ENCODE peak calls at places on chromosomes 1 and 21, in five cellular contexts. One of them, this sample, is unnamed.
A peak's percentile ranks its signal among the peaks of the same experiment; 100 is the strongest.

GRCh38 chr1:62318756-62319544 is at the start of gene KANK4:
- DNase-seq in mammary epithelial cell: no peak
- DNase-seq in CD4-positive, alpha-beta T cell: no peak
- DNase-seq in CD4-positive, alpha-beta memory T cell: no peak
- DNase-seq in uterus: no peak
- DNase-seq in this sample: no peak

GRCh38 chr1:113388621-113389355 is 1.5 kb upstream of the MAGI3 start:
- DNase-seq in mammary epithelial cell: peak; percentile 56
- DNase-seq in uterus: no peak
- DNase-seq in CD4-positive, alpha-beta T cell: no peak
- DNase-seq in CD4-positive, alpha-beta memory T cell: no peak
- DNase-seq in this sample: no peak

GRCh38 chr1:208083016-208083714 is 161.0 kb downstream of the PLXNA2 start:
- DNase-seq in CD4-positive, alpha-beta memory T cell: no peak
- DNase-seq in CD4-positive, alpha-beta T cell: no peak
- DNase-seq in mammary epithelial cell: no peak
- DNase-seq in uterus: no peak
- DNase-seq in this sample: no peak

GRCh38 chr1:206792939-206793607 is 20.8 kb upstream of the IL10 start:
- DNase-seq in uterus: no peak
- DNase-seq in mammary epithelial cell: no peak
- DNase-seq in CD4-positive, alpha-beta memory T cell: no peak
- DNase-seq in CD4-positive, alpha-beta T cell: no peak
- DNase-seq in this sample: no peak

GRCh38 chr1:77465139-77465538 is 183.3 kb downstream of the AK5 start:
- DNase-seq in CD4-positive, alpha-beta T cell: no peak
- DNase-seq in CD4-positive, alpha-beta memory T cell: no peak
- DNase-seq in uterus: no peak
- DNase-seq in mammary epithelial cell: no peak
- DNase-seq in this sample: no peak

GRCh38 chr1:96559707-96560588 is 161.6 kb upstream of the PTBP2 start:
- DNase-seq in CD4-positive, alpha-beta T cell: no peak
- DNase-seq in uterus: peak; percentile 51
- DNase-seq in mammary epithelial cell: peak; percentile 99
- DNase-seq in CD4-positive, alpha-beta memory T cell: no peak
- DNase-seq in this sample: no peak

GRCh38 chr1:217026506-217026905 is 303.3 kb upstream of the ESRRG start:
- DNase-seq in CD4-positive, alpha-beta T cell: no peak
- DNase-seq in mammary epithelial cell: peak; percentile 9
- DNase-seq in CD4-positive, alpha-beta memory T cell: no peak
- DNase-seq in uterus: no peak
- DNase-seq in this sample: no peak

GRCh38 chr1:92822907-92823306 is 8.9 kb upstream of the RPL5 start:
- DNase-seq in uterus: no peak
- DNase-seq in mammary epithelial cell: no peak
- DNase-seq in CD4-positive, alpha-beta memory T cell: no peak
- DNase-seq in CD4-positive, alpha-beta T cell: no peak
- DNase-seq in this sample: no peak

GRCh38 chr1:17903386-17903785 is 148.3 kb downstream of the ACTL8 start:
- DNase-seq in mammary epithelial cell: no peak
- DNase-seq in CD4-positive, alpha-beta T cell: no peak
- DNase-seq in CD4-positive, alpha-beta memory T cell: no peak
- DNase-seq in uterus: no peak
- DNase-seq in this sample: no peak

GRCh38 chr21:42093991-42094417 is 22.9 kb downstream of the UMODL1 start:
- DNase-seq in CD4-positive, alpha-beta T cell: no peak
- DNase-seq in CD4-positive, alpha-beta memory T cell: no peak
- DNase-seq in uterus: peak; percentile 29
- DNase-seq in mammary epithelial cell: peak; percentile 90
- DNase-seq in this sample: no peak

GRCh38 chr1:74193908-74194307 is 4.1 kb downstream of the LRRIQ3 start:
- DNase-seq in uterus: no peak
- DNase-seq in CD4-positive, alpha-beta memory T cell: no peak
- DNase-seq in CD4-positive, alpha-beta T cell: no peak
- DNase-seq in mammary epithelial cell: peak; percentile 11
- DNase-seq in this sample: no peak

GRCh38 chr1:147215540-147215916 is 9.6 kb downstream of the FMO5 start:
- DNase-seq in mammary epithelial cell: no peak
- DNase-seq in CD4-positive, alpha-beta T cell: no peak
- DNase-seq in uterus: no peak
- DNase-seq in CD4-positive, alpha-beta memory T cell: no peak
- DNase-seq in this sample: no peak

GRCh38 chr21:43937898-43938309 is 72.9 kb downstream of the AGPAT3 start:
- DNase-seq in CD4-positive, alpha-beta memory T cell: no peak
- DNase-seq in uterus: no peak
- DNase-seq in CD4-positive, alpha-beta T cell: no peak
- DNase-seq in mammary epithelial cell: no peak
- DNase-seq in this sample: no peak

GRCh38 chr1:86972262-86972661 is 57.8 kb downstream of the HS2ST1 start:
- DNase-seq in CD4-positive, alpha-beta memory T cell: no peak
- DNase-seq in mammary epithelial cell: peak; percentile 33
- DNase-seq in uterus: no peak
- DNase-seq in CD4-positive, alpha-beta T cell: no peak
- DNase-seq in this sample: no peak

GRCh38 chr1:87972818-87973217 is 644.1 kb downstream of the LMO4 start:
- DNase-seq in CD4-positive, alpha-beta memory T cell: no peak
- DNase-seq in uterus: no peak
- DNase-seq in mammary epithelial cell: no peak
- DNase-seq in CD4-positive, alpha-beta T cell: no peak
- DNase-seq in this sample: no peak

GRCh38 chr1:205205055-205205454 is 6.4 kb downstream of the DSTYK start:
- DNase-seq in CD4-positive, alpha-beta T cell: no peak
- DNase-seq in CD4-positive, alpha-beta memory T cell: no peak
- DNase-seq in mammary epithelial cell: no peak
- DNase-seq in uterus: no peak
- DNase-seq in this sample: no peak

GRCh38 chr21:20618878-20619277 is 379.3 kb upstream of the NCAM2 start:
- DNase-seq in mammary epithelial cell: no peak
- DNase-seq in CD4-positive, alpha-beta T cell: no peak
- DNase-seq in CD4-positive, alpha-beta memory T cell: no peak
- DNase-seq in uterus: no peak
- DNase-seq in this sample: no peak

GRCh38 chr1:64744492-64745180 is at the start of gene RAVER2:
- DNase-seq in mammary epithelial cell: peak; percentile 71
- DNase-seq in CD4-positive, alpha-beta T cell: peak; percentile 47
- DNase-seq in uterus: peak; percentile 74
- DNase-seq in CD4-positive, alpha-beta memory T cell: peak; percentile 62
- DNase-seq in this sample: no peak

GRCh38 chr1:225735252-225736149 is 42.1 kb upstream of the SRP9 start:
- DNase-seq in mammary epithelial cell: peak; percentile 97
- DNase-seq in CD4-positive, alpha-beta memory T cell: no peak
- DNase-seq in uterus: peak; percentile 79
- DNase-seq in CD4-positive, alpha-beta T cell: no peak
- DNase-seq in this sample: no peak

GRCh38 chr1:40648928-40649591 is 16.4 kb downstream of the RIMS3 start:
- DNase-seq in CD4-positive, alpha-beta memory T cell: no peak
- DNase-seq in CD4-positive, alpha-beta T cell: no peak
- DNase-seq in uterus: no peak
- DNase-seq in mammary epithelial cell: no peak
- DNase-seq in this sample: no peak

GRCh38 chr1:154418062-154418897 is 13.1 kb downstream of the IL6R start:
- DNase-seq in mammary epithelial cell: peak; percentile 99
- DNase-seq in CD4-positive, alpha-beta memory T cell: peak; percentile 29
- DNase-seq in CD4-positive, alpha-beta T cell: peak; percentile 35
- DNase-seq in uterus: no peak
- DNase-seq in this sample: no peak

GRCh38 chr1:201731592-201731991 is 97.4 kb upstream of the IPO9 start:
- DNase-seq in CD4-positive, alpha-beta memory T cell: no peak
- DNase-seq in mammary epithelial cell: no peak
- DNase-seq in CD4-positive, alpha-beta T cell: no peak
- DNase-seq in uterus: no peak
- DNase-seq in this sample: no peak

GRCh38 chr21:26041441-26042180 is 129.0 kb downstream of the APP start:
- DNase-seq in mammary epithelial cell: peak; percentile 31
- DNase-seq in CD4-positive, alpha-beta T cell: no peak
- DNase-seq in CD4-positive, alpha-beta memory T cell: no peak
- DNase-seq in uterus: no peak
- DNase-seq in this sample: no peak

GRCh38 chr1:8663915-8664331 is 153.5 kb downstream of the RERE start:
- DNase-seq in uterus: peak; percentile 28
- DNase-seq in CD4-positive, alpha-beta T cell: no peak
- DNase-seq in mammary epithelial cell: no peak
- DNase-seq in CD4-positive, alpha-beta memory T cell: peak; percentile 7
- DNase-seq in this sample: no peak

GRCh38 chr1:31420716-31421115 is 7.7 kb downstream of the SERINC2 start:
- DNase-seq in uterus: no peak
- DNase-seq in mammary epithelial cell: no peak
- DNase-seq in CD4-positive, alpha-beta memory T cell: no peak
- DNase-seq in CD4-positive, alpha-beta T cell: no peak
- DNase-seq in this sample: no peak

GRCh38 chr1:61043010-61043820 is 39.1 kb upstream of the NFIA start:
- DNase-seq in mammary epithelial cell: peak; percentile 62
- DNase-seq in CD4-positive, alpha-beta T cell: peak; percentile 81
- DNase-seq in uterus: peak; percentile 90
- DNase-seq in CD4-positive, alpha-beta memory T cell: peak; percentile 76
- DNase-seq in this sample: no peak

DNA sequence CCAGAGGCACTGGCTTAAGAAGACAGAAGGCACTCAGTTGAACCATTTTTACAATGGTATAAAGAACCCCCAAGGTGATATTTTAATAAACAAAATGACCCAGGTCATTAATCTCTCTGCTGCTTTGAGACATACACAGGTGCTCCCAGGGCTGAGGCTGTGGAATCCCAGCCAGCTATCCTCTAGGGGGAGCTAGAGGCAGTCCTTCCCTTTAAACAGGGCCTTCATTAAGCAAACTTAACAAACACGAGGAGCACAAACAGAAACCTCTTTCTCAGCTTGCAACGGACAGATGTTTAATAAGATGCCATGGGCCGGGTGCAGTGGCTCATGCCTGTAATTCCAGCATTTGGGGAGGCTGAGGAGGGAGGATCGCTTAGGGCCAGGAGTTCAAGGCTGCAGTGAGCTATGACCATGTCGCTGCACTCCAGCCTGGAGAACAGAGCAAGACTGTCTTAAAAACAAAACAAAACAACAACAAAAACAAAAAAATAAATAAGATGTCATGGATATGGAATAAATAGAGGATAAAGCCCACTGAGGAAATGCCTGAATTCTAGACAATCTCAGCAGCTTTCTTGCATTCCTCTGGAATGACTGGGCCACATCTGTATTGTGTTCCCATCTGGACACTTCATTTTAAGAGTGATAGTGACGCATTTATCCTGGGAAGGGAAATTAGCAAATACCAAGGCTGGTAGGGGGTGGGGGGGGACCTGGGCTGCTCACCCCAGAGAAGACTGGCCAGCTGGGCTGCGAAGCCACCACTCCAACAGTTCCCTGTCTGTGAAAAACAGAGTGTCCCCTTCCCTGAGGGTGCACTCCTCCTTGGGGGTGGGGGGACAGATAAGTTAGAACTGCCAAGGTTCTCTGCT is 106.5 kb downstream of the HIVEP3 start:
- DNase-seq in mammary epithelial cell: peak; percentile 59
- DNase-seq in uterus: peak; percentile 39
- DNase-seq in CD4-positive, alpha-beta T cell: peak; percentile 33
- DNase-seq in CD4-positive, alpha-beta memory T cell: peak; percentile 64
- DNase-seq in this sample: no peak
- H3K27ac ChIP-seq in mammary epithelial cell: no peak overlapping the region
- H3K27ac ChIP-seq in uterus: no peak overlapping the region
- H3K27ac ChIP-seq in CD4-positive, alpha-beta T cell: no peak overlapping the region
- H3K27ac ChIP-seq in CD4-positive, alpha-beta memory T cell: no peak overlapping the region
- H3K27ac ChIP-seq in this sample: no peak overlapping the region

GRCh38 chr1:2973661-2974593 is 47.3 kb upstream of the ACTRT2 start:
- DNase-seq in CD4-positive, alpha-beta T cell: no peak
- DNase-seq in CD4-positive, alpha-beta memory T cell: no peak
- DNase-seq in mammary epithelial cell: no peak
- DNase-seq in uterus: no peak
- DNase-seq in this sample: no peak

GRCh38 chr1:2977886-2978611 is 43.2 kb upstream of the ACTRT2 start:
- DNase-seq in CD4-positive, alpha-beta memory T cell: no peak
- DNase-seq in mammary epithelial cell: no peak
- DNase-seq in uterus: no peak
- DNase-seq in CD4-positive, alpha-beta T cell: no peak
- DNase-seq in this sample: no peak

GRCh38 chr1:2974701-2975301 is 46.5 kb upstream of the ACTRT2 start:
- DNase-seq in uterus: no peak
- DNase-seq in CD4-positive, alpha-beta T cell: no peak
- DNase-seq in mammary epithelial cell: no peak
- DNase-seq in CD4-positive, alpha-beta memory T cell: no peak
- DNase-seq in this sample: no peak

GRCh38 chr1:2975466-2976179 is 45.6 kb upstream of the ACTRT2 start:
- DNase-seq in CD4-positive, alpha-beta T cell: no peak
- DNase-seq in mammary epithelial cell: no peak
- DNase-seq in CD4-positive, alpha-beta memory T cell: no peak
- DNase-seq in uterus: no peak
- DNase-seq in this sample: no peak

GRCh38 chr1:2976180-2976562 is 45.1 kb upstream of the ACTRT2 start:
- DNase-seq in mammary epithelial cell: no peak
- DNase-seq in CD4-positive, alpha-beta memory T cell: no peak
- DNase-seq in uterus: no peak
- DNase-seq in CD4-positive, alpha-beta T cell: no peak
- DNase-seq in this sample: no peak
- H3K27ac ChIP-seq in mammary epithelial cell: no peak overlapping the region
- H3K27ac ChIP-seq in CD4-positive, alpha-beta memory T cell: no peak overlapping the region
- H3K27ac ChIP-seq in uterus: no peak overlapping the region
- H3K27ac ChIP-seq in CD4-positive, alpha-beta T cell: no peak overlapping the region
- H3K27ac ChIP-seq in this sample: no peak overlapping the region

GRCh38 chr1:54558434-54559030 is 10.5 kb downstream of the ACOT11 start:
- DNase-seq in CD4-positive, alpha-beta T cell: no peak
- DNase-seq in uterus: peak; percentile 12
- DNase-seq in mammary epithelial cell: no peak
- DNase-seq in CD4-positive, alpha-beta memory T cell: no peak
- DNase-seq in this sample: no peak

GRCh38 chr1:54556110-54556509 is 8.1 kb downstream of the ACOT11 start:
- DNase-seq in CD4-positive, alpha-beta T cell: no peak
- DNase-seq in uterus: no peak
- DNase-seq in mammary epithelial cell: no peak
- DNase-seq in CD4-positive, alpha-beta memory T cell: no peak
- DNase-seq in this sample: no peak

GRCh38 chr1:54557956-54558355 is 9.9 kb downstream of the ACOT11 start:
- DNase-seq in CD4-positive, alpha-beta T cell: no peak
- DNase-seq in mammary epithelial cell: no peak
- DNase-seq in CD4-positive, alpha-beta memory T cell: no peak
- DNase-seq in uterus: no peak
- DNase-seq in this sample: no peak

GRCh38 chr1:54559111-54559548 is 11.1 kb downstream of the ACOT11 start:
- DNase-seq in mammary epithelial cell: no peak
- DNase-seq in CD4-positive, alpha-beta T cell: no peak
- DNase-seq in uterus: no peak
- DNase-seq in CD4-positive, alpha-beta memory T cell: no peak
- DNase-seq in this sample: no peak

DNA sequence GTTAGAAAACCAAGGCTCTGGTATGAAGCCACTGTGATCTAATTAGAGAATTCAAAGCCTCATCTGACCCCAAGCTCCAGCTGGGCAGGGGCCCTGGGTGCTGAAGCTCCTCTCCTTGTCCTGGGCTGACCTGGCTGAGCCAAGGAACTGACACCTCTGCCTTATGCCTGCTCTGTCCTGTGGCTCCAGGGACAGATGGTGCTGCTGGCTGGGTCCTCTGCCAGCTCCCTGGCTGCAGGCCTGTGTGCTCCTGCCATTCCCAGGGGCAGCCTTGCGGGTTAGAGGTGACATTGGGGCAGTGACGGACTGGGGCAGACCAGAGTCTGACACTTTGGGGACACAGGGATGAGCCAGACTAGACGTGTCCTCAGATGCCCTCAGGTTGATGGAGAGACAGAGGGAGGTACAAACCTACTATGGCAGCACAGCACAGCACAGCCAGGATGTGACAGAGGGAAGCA is 11.8 kb downstream of the ACOT11 start:
- DNase-seq in mammary epithelial cell: no peak
- DNase-seq in uterus: no peak
- DNase-seq in CD4-positive, alpha-beta T cell: no peak
- DNase-seq in CD4-positive, alpha-beta memory T cell: no peak
- DNase-seq in this sample: no peak
- H3K27ac ChIP-seq in mammary epithelial cell: no peak overlapping the region
- H3K27ac ChIP-seq in uterus: no peak overlapping the region
- H3K27ac ChIP-seq in CD4-positive, alpha-beta T cell: no peak overlapping the region
- H3K27ac ChIP-seq in CD4-positive, alpha-beta memory T cell: no peak overlapping the region
- H3K27ac ChIP-seq in this sample: no peak overlapping the region

GRCh38 chr1:110425611-110426152 is 18.2 kb upstream of the LAMTOR5 start:
- DNase-seq in uterus: no peak
- DNase-seq in CD4-positive, alpha-beta T cell: no peak
- DNase-seq in CD4-positive, alpha-beta memory T cell: no peak
- DNase-seq in mammary epithelial cell: no peak
- DNase-seq in this sample: no peak
- H3K27ac ChIP-seq in uterus: no peak overlapping the region
- H3K27ac ChIP-seq in CD4-positive, alpha-beta T cell: no peak overlapping the region
- H3K27ac ChIP-seq in CD4-positive, alpha-beta memory T cell: no peak overlapping the region
- H3K27ac ChIP-seq in mammary epithelial cell: no peak overlapping the region
- H3K27ac ChIP-seq in this sample: no peak overlapping the region

This sample was measured in caudate nucleus.